ENCODE peak calls at places on chromosomes 11 and 22, in six cellular contexts. R is RPMI8226; N is activated T-cell treated with anti-CD3 and anti-CD28 coated beads, Interleukin-2, amount 50 U/mL, for 24 hours; C is SJSA1; H is IMR-90; B is dorsolateral prefrontal cortex. W is an unnamed sample.
A peak's percentile ranks its signal among the peaks of the same experiment; 100 is the strongest.

GRCh38 chr22:35424081-35424480 is 24.1 kb downstream of the MCM5 start:
- DNase-seq in R (no peak), N (no peak), C (no peak), H (no peak), B (no peak), W (no peak)

GRCh38 chr11:1696608-1697570 is at the start of gene KRTAP5-6:
- DNase-seq in R (no peak), N (no peak), C (no peak), H (no peak), B (no peak), W (no peak)

GRCh38 chr11:63845305-63845704 is 6.4 kb downstream of the MARK2 start:
- DNase-seq in R (no peak), N (no peak), C (peak; percentile 38), H (peak; percentile 91), B (no peak), W (no peak)

GRCh38 chr11:19511413-19512183 is 201.0 kb upstream of the NAV2 start:
- DNase-seq in R (peak; percentile 8), N (no peak), C (no peak), H (no peak), B (peak; percentile 12), W (peak; percentile 46)

GRCh38 chr11:48669146-48669545 is 180.6 kb downstream of the OR4A47 start:
- DNase-seq in R (no peak), N (no peak), C (no peak), H (no peak), B (no peak), W (no peak)

GRCh38 chr11:134036484-134037092 is 32.3 kb upstream of the JAM3 start:
- DNase-seq in R (no peak), N (peak; percentile 61), C (no peak), H (no peak), B (no peak), W (no peak)

GRCh38 chr11:113147249-113147648 is 167.1 kb upstream of the TTC12 start:
- DNase-seq in R (no peak), N (no peak), C (no peak), H (no peak), B (peak; percentile 62), W (peak; percentile 62)

GRCh38 chr11:10307022-10307410 is 2.1 kb downstream of the ADM start:
- DNase-seq in R (no peak), N (no peak), C (no peak), H (no peak), B (no peak), W (no peak)

W was measured in C1 segment of cervical spinal cord.